ENCODE peak calls at places on chromosomes 6 and 20, in eight cellular contexts. L is mucosa of descending colon, N is A549, A is esophagus muscularis mucosa, Q is BE2C, Z is fibroblast of lung, H is Panc1, F is left ventricle myocardium inferior. O is an unnamed sample. For H3K4me1, the result is how much of the 10 kb centered on the place peaks cover.

GRCh38 chr20:4902788-4903187 is 98.5 kb downstream of the SLC23A2 start:
- DNase-seq in L (no peak), N (no peak), A (no peak), Q (no peak), Z (no peak), H (no peak), F (no peak), O (no peak)

GRCh38 chr6:113858067-113858604 is 991 bp downstream of the MARCKS start:
- DNase-seq in L (peak), N (peak), A (no peak), Q (peak), Z (peak), H (no peak), F (peak), O (peak)

GRCh38 chr6:89494131-89494793 is 61.3 kb downstream of the ANKRD6 start:
- DNase-seq in L (no peak), N (no peak), A (no peak), Q (no peak), Z (no peak), H (no peak), F (no peak), O (no peak)

GRCh38 chr20:41428285-41428684 is 61.7 kb upstream of the EMILIN3 start:
- DNase-seq in L (no peak), N (peak), A (no peak), Q (no peak), Z (peak), H (no peak), F (no peak), O (no peak)

GRCh38 chr6:104884867-104885517 is 25.3 kb upstream of the HACE1 start:
- DNase-seq in L (no peak), N (no peak), A (no peak), Q (peak), Z (peak), H (no peak), F (no peak), O (peak)

GRCh38 chr6:167134448-167135328 is 11.8 kb downstream of the CCR6 start:
- DNase-seq in L (no peak), N (no peak), A (no peak), Q (no peak), Z (no peak), H (no peak), F (no peak), O (no peak)

GRCh38 chr6:37029249-37029959 is 23.9 kb downstream of the FGD2 start:
- DNase-seq in L (peak), N (peak), A (no peak), Q (peak), Z (peak), H (no peak), F (peak), O (peak)

GRCh38 chr6:122484760-122485159 is 13.2 kb upstream of the SERINC1 start:
- DNase-seq in L (no peak), N (no peak), A (no peak), Q (no peak), Z (no peak), H (no peak), F (no peak), O (no peak)

DNA sequence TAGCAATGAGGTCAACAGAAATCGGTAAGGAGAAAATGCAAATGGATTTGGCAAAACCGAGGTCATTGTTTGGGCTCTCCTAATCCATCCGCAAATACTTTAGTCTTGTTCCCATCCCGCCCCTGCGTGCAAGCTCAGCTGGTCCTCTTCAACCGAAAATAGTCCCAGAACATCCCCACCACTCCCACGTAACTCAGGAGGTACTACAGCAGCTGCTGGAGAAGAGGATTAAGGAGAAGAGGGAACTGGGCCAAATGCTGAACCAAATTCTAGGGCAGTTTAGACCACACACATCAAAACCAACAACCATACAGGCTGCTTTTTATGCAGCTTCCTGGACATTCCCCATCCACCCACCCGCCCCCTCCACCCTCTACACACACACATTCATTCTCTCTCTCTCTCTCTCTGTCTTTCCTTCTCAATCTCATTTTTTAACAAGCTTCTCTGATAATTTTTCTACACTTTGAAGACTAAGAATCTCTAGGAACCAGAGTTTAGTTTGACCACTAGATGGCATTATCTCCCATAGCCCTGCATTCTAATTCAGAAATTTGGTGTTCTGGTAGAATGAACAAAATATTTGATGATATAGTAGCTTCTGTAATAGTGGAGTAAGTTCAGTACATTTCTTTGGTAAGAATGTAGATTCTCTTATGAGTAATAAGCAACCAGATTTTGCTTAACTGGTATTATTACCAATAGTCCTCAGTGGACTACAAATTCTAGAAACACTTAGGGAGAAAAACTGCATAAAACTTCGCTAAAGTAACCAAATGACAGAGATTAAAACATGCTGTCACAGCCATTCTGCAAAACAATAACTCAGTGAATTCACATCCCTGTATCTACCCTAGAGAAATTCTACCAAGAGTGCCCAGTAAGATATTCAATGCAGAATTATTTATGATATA is 52.1 kb upstream of the BEND6 start:
- DNase-seq in L (no peak), N (no peak), A (no peak), Q (no peak), Z (peak), H (no peak), F (no peak), O (peak)
- H3K4me1 ChIP-seq in L (under half), N (under half), A (under half), Q (under half), Z (under half), H (under half), F (under half), O (under half)

GRCh38 chr6:132487762-132488161 is 25.2 kb downstream of the STX7 start:
- DNase-seq in L (no peak), N (no peak), A (no peak), Q (no peak), Z (no peak), H (no peak), F (no peak), O (no peak)
- H3K4me1 ChIP-seq in L (under half), N (under half), A (half or more), Q (under half), Z (under half), H (under half), F (half or more), O (under half)

DNA sequence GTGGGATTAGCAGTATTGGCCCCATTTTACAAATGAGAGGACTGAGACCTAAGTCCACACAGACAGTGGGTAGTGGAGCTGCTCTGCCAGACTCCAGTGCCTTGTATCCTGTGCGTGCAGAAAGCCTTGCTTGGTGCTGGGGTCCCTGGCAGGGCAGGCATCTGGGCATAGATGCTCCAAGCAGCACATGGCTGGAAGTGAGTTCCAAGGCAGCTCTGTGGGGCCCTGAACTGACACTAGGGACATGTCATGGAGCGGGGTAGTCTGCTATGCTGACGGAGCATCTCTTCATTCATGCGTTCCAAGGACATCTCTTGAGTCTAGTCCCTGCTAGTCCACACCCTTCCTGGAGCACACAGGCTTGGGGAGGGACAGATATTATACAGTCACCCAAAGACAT is 64.9 kb downstream of the DLGAP4 start:
- DNase-seq in L (no peak), N (no peak), A (no peak), Q (no peak), Z (no peak), H (no peak), F (no peak), O (no peak)
- H3K4me1 ChIP-seq in L (under half), N (under half), A (under half), Q (under half), Z (under half), H (under half), F (under half), O (under half)

GRCh38 chr6:134173936-134174789 is 121.7 kb upstream of the SLC2A12 start:
- DNase-seq in L (peak), N (peak), A (peak), Q (peak), Z (peak), H (peak), F (peak), O (peak)
- H3K4me1 ChIP-seq in L (under half), N (half or more), A (half or more), Q (under half), Z (under half), H (under half), F (half or more), O (under half)

DNA sequence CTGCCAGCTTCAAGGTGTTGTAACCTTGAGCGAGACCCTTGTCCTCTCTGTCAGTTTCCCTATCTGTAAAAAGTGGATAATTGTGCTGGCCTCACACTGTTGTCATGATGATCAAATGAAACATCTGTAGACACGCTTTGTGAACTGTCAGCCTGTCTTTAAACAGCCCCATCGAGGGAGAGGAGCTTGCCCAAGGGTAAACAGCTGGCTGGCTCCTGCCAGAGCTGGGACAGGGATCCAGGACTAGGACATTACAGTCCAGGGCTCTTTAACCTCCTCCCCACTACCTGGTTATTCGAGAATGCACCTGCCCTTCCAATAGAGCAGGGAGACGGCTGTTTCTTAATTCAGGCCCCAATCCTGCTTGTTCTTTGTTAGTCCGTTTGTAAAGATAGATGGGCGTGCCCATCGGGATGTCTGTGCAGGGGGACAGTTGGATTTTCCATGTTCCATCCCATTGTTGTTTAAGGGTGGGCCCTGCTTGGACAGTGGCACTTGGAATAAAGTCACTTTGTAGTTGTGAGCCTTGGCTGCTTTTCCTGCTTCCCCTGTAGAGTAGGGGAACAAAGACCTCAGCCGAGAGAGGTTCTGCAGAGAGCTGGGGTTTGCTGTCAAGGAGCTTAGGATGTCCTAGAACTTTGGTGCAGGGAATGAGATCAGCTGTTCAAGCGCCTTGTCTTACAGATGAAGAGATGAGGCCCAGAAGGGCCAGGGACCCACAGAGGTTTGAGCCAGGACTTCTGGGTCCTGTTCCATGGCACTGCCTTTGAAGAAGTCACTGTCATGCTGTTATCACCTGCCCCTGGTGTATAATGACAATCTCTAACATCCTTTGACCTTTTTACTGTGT is 77.9 kb upstream of the MYL9 start:
- DNase-seq in L (no peak), N (no peak), A (no peak), Q (no peak), Z (no peak), H (no peak), F (no peak), O (no peak)
- H3K4me1 ChIP-seq in L (under half), N (half or more), A (half or more), Q (under half), Z (under half), H (half or more), F (half or more), O (under half)

DNA sequence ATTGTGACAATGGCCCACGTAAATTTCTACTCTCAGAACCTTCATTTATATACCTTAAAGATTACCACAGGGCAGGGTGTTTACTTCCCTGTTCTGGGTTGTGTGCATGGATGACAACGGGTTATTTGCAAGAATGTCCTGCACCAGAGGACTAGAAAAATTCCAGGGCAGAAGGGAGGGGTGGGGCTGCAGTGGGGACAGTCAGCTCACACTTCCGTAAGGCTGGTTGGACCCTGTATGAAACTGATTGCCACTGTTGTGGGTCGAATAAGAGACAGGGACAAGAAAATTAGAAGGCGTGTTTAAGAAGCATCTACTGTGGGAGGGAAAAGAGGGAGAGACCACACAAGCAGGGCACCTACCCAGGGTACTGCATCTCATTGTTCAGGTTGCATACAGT is 96.5 kb downstream of the SNAP25 start:
- DNase-seq in L (no peak), N (no peak), A (no peak), Q (no peak), Z (no peak), H (no peak), F (no peak), O (no peak)
- H3K4me1 ChIP-seq in L (under half), N (under half), A (under half), Q (under half), Z (under half), H (under half), F (under half), O (under half)

GRCh38 chr6:143959865-143960264 is 48.2 kb downstream of the PLAGL1 start:
- DNase-seq in L (no peak), N (no peak), A (no peak), Q (no peak), Z (no peak), H (no peak), F (no peak), O (no peak)

GRCh38 chr6:143961868-143962643 is 46.0 kb downstream of the PLAGL1 start:
- DNase-seq in L (no peak), N (no peak), A (no peak), Q (no peak), Z (no peak), H (no peak), F (no peak), O (no peak)

GRCh38 chr6:143964667-143965066 is 43.4 kb downstream of the PLAGL1 start:
- DNase-seq in L (no peak), N (no peak), A (no peak), Q (no peak), Z (no peak), H (no peak), F (no peak), O (no peak)

GRCh38 chr6:143963158-143963919 is 44.7 kb downstream of the PLAGL1 start:
- DNase-seq in L (no peak), N (no peak), A (no peak), Q (no peak), Z (no peak), H (no peak), F (no peak), O (no peak)

DNA sequence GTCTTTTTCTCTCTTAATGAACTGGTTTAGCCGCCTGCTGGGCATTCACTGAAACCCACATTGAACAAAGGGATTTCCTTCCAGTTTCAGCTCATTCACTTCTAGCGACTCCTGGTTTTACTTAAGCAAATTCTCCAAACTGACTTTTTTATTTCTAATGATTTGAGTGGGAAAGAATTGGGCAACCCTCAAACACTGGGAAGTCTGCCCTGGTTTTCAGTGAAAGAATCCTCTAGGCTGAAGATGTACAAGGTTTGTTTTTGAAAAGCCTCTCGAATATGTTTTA is 45.5 kb downstream of the PLAGL1 start:
- DNase-seq in L (no peak), N (no peak), A (no peak), Q (no peak), Z (peak), H (no peak), F (no peak), O (peak)
- H3K4me1 ChIP-seq in L (under half), N (under half), A (under half), Q (under half), Z (under half), H (under half), F (under half), O (under half)

GRCh38 chr20:57685134-57685851 is 24.5 kb downstream of the PMEPA1 start:
- DNase-seq in L (no peak), N (no peak), A (no peak), Q (no peak), Z (peak), H (no peak), F (peak), O (no peak)

GRCh38 chr20:57683876-57684275 is 25.9 kb downstream of the PMEPA1 start:
- DNase-seq in L (no peak), N (no peak), A (no peak), Q (no peak), Z (no peak), H (no peak), F (no peak), O (no peak)

GRCh38 chr20:57680131-57680716 is 29.6 kb downstream of the PMEPA1 start:
- DNase-seq in L (no peak), N (no peak), A (no peak), Q (peak), Z (no peak), H (no peak), F (no peak), O (peak)

GRCh38 chr20:57680934-57681914 is 28.6 kb downstream of the PMEPA1 start:
- DNase-seq in L (no peak), N (no peak), A (no peak), Q (no peak), Z (no peak), H (no peak), F (no peak), O (no peak)

GRCh38 chr20:57682184-57683038 is 27.4 kb downstream of the PMEPA1 start:
- DNase-seq in L (no peak), N (no peak), A (no peak), Q (peak), Z (no peak), H (no peak), F (no peak), O (no peak)
- H3K4me1 ChIP-seq in L (under half), N (half or more), A (half or more), Q (under half), Z (under half), H (half or more), F (half or more), O (half or more)

O was measured in cardiac muscle cell.